ENCODE peak calls at places on chromosome 12, in four cellular contexts. One of them, this sample, is unnamed. For H3K4me1 and H3K27me3, the result is how much of the 10 kb centered on the place peaks cover.

GRCh38 chr12:23472329-23472971 is 477.0 kb downstream of the SOX5 start:
- DNase-seq in PC-3: no peak
- DNase-seq in right atrium auricular region: no peak
- DNase-seq in thoracic aorta: no peak
- DNase-seq in this sample: no peak

GRCh38 chr12:76643438-76643837 is 83.9 kb upstream of the OSBPL8 start:
- DNase-seq in PC-3: peak
- DNase-seq in right atrium auricular region: no peak
- DNase-seq in thoracic aorta: no peak
- DNase-seq in this sample: no peak

GRCh38 chr12:4909734-4910501 is at the start of gene KCNA1:
- DNase-seq in PC-3: no peak
- DNase-seq in right atrium auricular region: no peak
- DNase-seq in thoracic aorta: no peak
- DNase-seq in this sample: no peak

GRCh38 chr12:9741726-9742125 is 8.8 kb upstream of the CLECL1 start:
- DNase-seq in PC-3: no peak
- DNase-seq in right atrium auricular region: no peak
- DNase-seq in thoracic aorta: no peak
- DNase-seq in this sample: no peak

GRCh38 chr12:97223419-97223818 is 239.2 kb upstream of the RMST start:
- DNase-seq in PC-3: no peak
- DNase-seq in right atrium auricular region: no peak
- DNase-seq in thoracic aorta: no peak
- DNase-seq in this sample: no peak

GRCh38 chr12:122064034-122064777 is 14.3 kb upstream of the MLXIP start:
- DNase-seq in PC-3: peak
- DNase-seq in right atrium auricular region: peak
- DNase-seq in thoracic aorta: no peak
- DNase-seq in this sample: peak

GRCh38 chr12:80837342-80837978 is 100.3 kb downstream of the LIN7A start:
- DNase-seq in PC-3: peak
- DNase-seq in right atrium auricular region: no peak
- DNase-seq in thoracic aorta: no peak
- DNase-seq in this sample: peak

GRCh38 chr12:65168606-65169310 is 625 bp upstream of the LEMD3 start:
- DNase-seq in PC-3: no peak
- DNase-seq in right atrium auricular region: no peak
- DNase-seq in thoracic aorta: no peak
- DNase-seq in this sample: no peak

GRCh38 chr12:57521475-57522018 is 1.1 kb upstream of the MBD6 start:
- DNase-seq in PC-3: no peak
- DNase-seq in right atrium auricular region: peak
- DNase-seq in thoracic aorta: no peak
- DNase-seq in this sample: peak

GRCh38 chr12:10113085-10113484 is 14.3 kb upstream of the CLEC1A start:
- DNase-seq in PC-3: peak
- DNase-seq in right atrium auricular region: no peak
- DNase-seq in thoracic aorta: no peak
- DNase-seq in this sample: no peak

GRCh38 chr12:6333566-6333965 is 8.3 kb downstream of the TNFRSF1A start:
- DNase-seq in PC-3: no peak
- DNase-seq in right atrium auricular region: no peak
- DNase-seq in thoracic aorta: no peak
- DNase-seq in this sample: no peak

GRCh38 chr12:57576613-57577160 is 14.3 kb upstream of the PIP4K2C start:
- DNase-seq in PC-3: peak
- DNase-seq in right atrium auricular region: no peak
- DNase-seq in thoracic aorta: no peak
- DNase-seq in this sample: peak

GRCh38 chr12:5503774-5504173 is 71.9 kb downstream of the NTF3 start:
- DNase-seq in PC-3: no peak
- DNase-seq in right atrium auricular region: no peak
- DNase-seq in thoracic aorta: no peak
- DNase-seq in this sample: peak

GRCh38 chr12:119803391-119803791 is 73.7 kb downstream of the CIT start:
- DNase-seq in PC-3: no peak
- DNase-seq in right atrium auricular region: no peak
- DNase-seq in thoracic aorta: no peak
- DNase-seq in this sample: no peak

GRCh38 chr12:99600388-99600787 is 47.2 kb upstream of the GARIN6 start:
- DNase-seq in PC-3: no peak
- DNase-seq in right atrium auricular region: no peak
- DNase-seq in thoracic aorta: no peak
- DNase-seq in this sample: no peak

GRCh38 chr12:6970096-6970527 is 352 bp downstream of the PHB2 start:
- DNase-seq in PC-3: no peak
- DNase-seq in right atrium auricular region: no peak
- DNase-seq in thoracic aorta: no peak
- DNase-seq in this sample: peak

GRCh38 chr12:3552726-3553045 is 61.7 kb downstream of the PRMT8 start:
- DNase-seq in PC-3: no peak
- DNase-seq in right atrium auricular region: no peak
- DNase-seq in thoracic aorta: no peak
- DNase-seq in this sample: no peak

GRCh38 chr12:5716221-5716620 is 228.8 kb downstream of the ANO2 start:
- DNase-seq in PC-3: no peak
- DNase-seq in right atrium auricular region: peak
- DNase-seq in thoracic aorta: peak
- DNase-seq in this sample: no peak

GRCh38 chr12:22283508-22283907 is 51.0 kb downstream of the ST8SIA1 start:
- DNase-seq in PC-3: no peak
- DNase-seq in right atrium auricular region: no peak
- DNase-seq in thoracic aorta: no peak
- DNase-seq in this sample: no peak

GRCh38 chr12:115963030-115963480 is 314.4 kb downstream of the MED13L start:
- DNase-seq in PC-3: peak
- DNase-seq in right atrium auricular region: no peak
- DNase-seq in thoracic aorta: no peak
- DNase-seq in this sample: no peak

GRCh38 chr12:121224591-121224990 is 14.7 kb downstream of the P2RX4 start:
- DNase-seq in PC-3: no peak
- DNase-seq in right atrium auricular region: no peak
- DNase-seq in thoracic aorta: no peak
- DNase-seq in this sample: no peak

GRCh38 chr12:51333536-51333935 is 9.6 kb upstream of the BIN2 start:
- DNase-seq in PC-3: no peak
- DNase-seq in right atrium auricular region: no peak
- DNase-seq in thoracic aorta: no peak
- DNase-seq in this sample: no peak

GRCh38 chr12:109160873-109161272 is 44.5 kb downstream of the ACACB start:
- DNase-seq in PC-3: no peak
- DNase-seq in right atrium auricular region: no peak
- DNase-seq in thoracic aorta: no peak
- DNase-seq in this sample: no peak

DNA sequence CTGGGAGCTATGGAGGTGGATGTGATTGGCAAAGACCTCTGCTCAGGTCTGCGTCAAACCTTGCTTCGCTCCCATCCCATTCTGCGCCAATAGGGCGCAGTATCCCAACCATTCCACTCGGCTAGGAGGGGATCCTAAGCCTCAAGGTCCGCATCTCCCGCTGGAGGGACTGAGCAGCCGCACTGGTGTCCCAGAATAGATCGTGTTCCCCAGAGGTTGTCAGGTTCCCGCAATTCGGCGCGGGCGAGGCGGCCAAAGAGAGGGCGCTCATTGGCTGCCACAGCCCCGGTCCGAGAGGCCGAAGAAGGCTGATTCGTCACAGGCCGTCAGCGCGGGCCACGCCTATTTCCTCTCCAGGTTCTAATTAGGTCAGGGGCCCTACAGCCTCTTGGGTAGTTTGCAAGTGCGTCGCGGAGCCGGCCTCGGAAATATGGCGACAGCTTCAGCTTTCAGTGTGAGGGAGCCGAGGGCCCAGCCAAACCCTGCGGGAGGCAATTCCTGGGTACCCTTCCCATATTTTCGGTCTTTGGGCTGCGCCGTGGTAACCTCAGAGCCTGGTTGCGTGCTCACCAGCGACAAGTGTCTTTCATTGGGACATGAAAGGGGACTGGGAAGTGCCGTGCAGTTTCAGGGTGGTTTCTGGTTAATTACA is 5.0 kb downstream of the OR10AD1 start:
- DNase-seq in PC-3: peak
- DNase-seq in right atrium auricular region: peak
- DNase-seq in thoracic aorta: peak
- DNase-seq in this sample: peak
- TF ChIP-seq CTCF in PC-3: no peak
- TF ChIP-seq CTCF in right atrium auricular region: no peak
- TF ChIP-seq CTCF in thoracic aorta: no peak
- TF ChIP-seq CTCF in this sample: peak

DNA sequence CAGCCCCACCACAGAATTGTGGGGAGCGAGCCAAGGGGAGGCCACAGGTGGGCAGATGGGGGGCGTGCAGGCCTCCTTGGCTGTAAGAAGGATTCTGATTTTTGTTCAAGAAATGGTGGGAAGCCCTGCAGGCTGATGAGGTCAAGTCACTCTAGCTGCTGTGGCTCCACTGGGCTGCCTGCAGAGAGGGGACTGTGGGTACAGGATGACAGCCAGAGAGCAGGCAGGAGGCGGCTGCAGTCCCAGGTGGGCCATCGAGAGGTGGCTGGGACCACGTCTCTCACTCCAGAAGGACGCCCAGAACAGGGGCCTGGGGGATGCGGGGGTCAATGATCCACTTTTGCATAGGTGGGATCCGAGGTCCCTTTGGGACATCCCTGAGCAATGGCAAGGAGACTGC is 9.1 kb downstream of the NCOR2 start:
- DNase-seq in PC-3: no peak
- DNase-seq in right atrium auricular region: no peak
- DNase-seq in thoracic aorta: no peak
- DNase-seq in this sample: no peak
- H3K4me1 ChIP-seq in PC-3: under half
- H3K4me1 ChIP-seq in right atrium auricular region: under half
- H3K4me1 ChIP-seq in thoracic aorta: half or more
- H3K4me1 ChIP-seq in this sample: under half

GRCh38 chr12:54038760-54039414 is 6.0 kb downstream of the HOXC5 start:
- DNase-seq in PC-3: peak
- DNase-seq in right atrium auricular region: no peak
- DNase-seq in thoracic aorta: no peak
- DNase-seq in this sample: no peak
- H3K27me3 ChIP-seq in PC-3: under half
- H3K27me3 ChIP-seq in right atrium auricular region: under half
- H3K27me3 ChIP-seq in thoracic aorta: under half
- H3K27me3 ChIP-seq in this sample: under half

DNA sequence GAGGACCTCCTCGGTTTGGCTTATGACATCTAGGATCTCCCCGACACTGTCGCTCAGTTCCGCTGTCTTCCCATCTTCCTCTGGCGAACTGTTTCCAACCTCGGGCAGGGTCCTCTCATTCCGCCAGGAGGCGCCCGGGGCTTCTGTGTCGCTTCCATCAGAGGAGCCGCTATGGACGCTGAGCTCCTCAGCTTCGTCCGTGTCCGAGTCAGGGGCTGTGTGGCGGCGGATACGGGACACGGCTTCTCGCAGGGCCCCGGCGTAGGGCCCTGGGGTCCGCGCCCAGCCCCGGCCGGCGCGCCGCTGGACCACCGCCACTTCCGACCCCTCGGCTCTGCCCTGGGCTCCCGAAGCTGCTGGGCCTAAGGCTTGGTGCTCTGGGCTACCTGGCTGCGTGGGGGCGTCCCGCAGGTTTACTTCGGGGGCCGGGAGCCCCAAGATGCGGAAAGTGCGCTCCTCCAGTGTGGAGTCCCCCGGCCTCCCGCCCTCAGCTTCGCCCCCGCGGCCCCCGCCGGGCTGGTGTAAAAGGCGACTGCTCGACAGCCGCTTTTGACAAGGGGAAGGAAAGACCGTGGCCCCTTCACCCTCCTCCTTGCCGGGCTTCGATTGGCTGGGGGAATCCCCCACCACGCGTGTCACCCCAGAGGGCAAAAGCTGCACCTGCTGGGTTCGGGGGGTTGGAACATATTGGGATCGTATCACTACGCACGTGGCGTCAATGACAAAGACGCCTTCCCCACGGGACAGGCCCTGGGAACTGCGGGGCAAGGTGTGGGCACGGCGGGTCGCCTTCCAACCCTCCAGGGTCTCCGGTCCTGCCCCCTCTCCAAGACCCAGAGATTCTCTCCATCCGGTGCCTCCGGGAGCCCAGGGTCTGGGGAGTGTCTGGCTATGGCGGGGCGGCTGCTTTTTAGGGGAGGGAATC is 2.1 kb downstream of the DDN start:
- DNase-seq in PC-3: peak
- DNase-seq in right atrium auricular region: peak
- DNase-seq in thoracic aorta: no peak
- DNase-seq in this sample: peak
- TF ChIP-seq CTCF in PC-3: peak
- TF ChIP-seq CTCF in right atrium auricular region: peak
- TF ChIP-seq CTCF in thoracic aorta: peak
- TF ChIP-seq CTCF in this sample: peak

GRCh38 chr12:13377698-13378097 is 181.2 kb downstream of the EMP1 start:
- DNase-seq in PC-3: no peak
- DNase-seq in right atrium auricular region: no peak
- DNase-seq in thoracic aorta: no peak
- DNase-seq in this sample: no peak

GRCh38 chr12:13379531-13379930 is 183.0 kb downstream of the EMP1 start:
- DNase-seq in PC-3: no peak
- DNase-seq in right atrium auricular region: no peak
- DNase-seq in thoracic aorta: no peak
- DNase-seq in this sample: no peak

GRCh38 chr12:13383379-13383778 is 186.9 kb downstream of the EMP1 start:
- DNase-seq in PC-3: peak
- DNase-seq in right atrium auricular region: no peak
- DNase-seq in thoracic aorta: no peak
- DNase-seq in this sample: peak

GRCh38 chr12:13376627-13377373 is 180.3 kb downstream of the EMP1 start:
- DNase-seq in PC-3: peak
- DNase-seq in right atrium auricular region: no peak
- DNase-seq in thoracic aorta: no peak
- DNase-seq in this sample: peak

DNA sequence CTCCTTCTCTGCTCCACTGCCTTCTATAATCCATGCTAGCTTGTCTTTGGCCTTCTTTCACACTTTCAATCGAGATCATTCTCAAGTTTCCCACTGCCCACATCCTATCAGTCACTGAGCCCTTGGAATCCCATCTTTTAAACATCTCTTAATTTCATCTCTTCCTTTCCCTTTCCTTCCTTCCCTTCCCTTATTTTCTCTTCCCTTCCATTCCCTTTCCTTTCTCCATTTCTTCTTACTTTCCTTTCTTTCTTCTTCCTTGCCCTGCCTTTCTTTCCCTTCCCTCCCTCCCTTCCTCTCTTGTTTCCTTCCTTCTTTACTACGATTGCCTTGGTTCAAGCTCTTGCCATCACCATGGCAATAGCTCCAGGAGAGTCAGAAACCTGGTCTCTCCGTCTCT is 183.8 kb downstream of the EMP1 start:
- DNase-seq in PC-3: no peak
- DNase-seq in right atrium auricular region: no peak
- DNase-seq in thoracic aorta: no peak
- DNase-seq in this sample: no peak
- H3K4me1 ChIP-seq in PC-3: under half
- H3K4me1 ChIP-seq in right atrium auricular region: under half
- H3K4me1 ChIP-seq in thoracic aorta: under half
- H3K4me1 ChIP-seq in this sample: under half